ENCODE peak calls at places on chromosome 9, in ten cellular contexts. One of them, this sample, is unnamed.

GRCh38 chr9:131670247-131670681 is 69.6 kb downstream of the RAPGEF1 start:
- DNase-seq in HT1080: no peak
- DNase-seq in amniotic stem cell: no peak
- DNase-seq in globus pallidus: peak
- DNase-seq in GDM1: no peak
- DNase-seq in CD8-positive, alpha-beta memory T cell: no peak
- DNase-seq in occipital lobe: no peak
- DNase-seq in NCI-H1694: no peak
- DNase-seq in NCI-H2081: no peak
- DNase-seq in NCI-H1930: no peak
- DNase-seq in this sample: peak

GRCh38 chr9:19369107-19369506 is 10.9 kb downstream of the RPS6 start:
- DNase-seq in GDM1: no peak
- DNase-seq in NCI-H1694: no peak
- DNase-seq in occipital lobe: no peak
- DNase-seq in HT1080: no peak
- DNase-seq in NCI-H1930: no peak
- DNase-seq in amniotic stem cell: no peak
- DNase-seq in CD8-positive, alpha-beta memory T cell: no peak
- DNase-seq in globus pallidus: no peak
- DNase-seq in NCI-H2081: no peak
- DNase-seq in this sample: no peak

GRCh38 chr9:21789541-21790037 is 12.8 kb upstream of the MTAP start:
- DNase-seq in NCI-H1694: peak
- DNase-seq in NCI-H2081: peak
- DNase-seq in globus pallidus: peak
- DNase-seq in GDM1: peak
- DNase-seq in occipital lobe: peak
- DNase-seq in amniotic stem cell: peak
- DNase-seq in HT1080: peak
- DNase-seq in NCI-H1930: peak
- DNase-seq in CD8-positive, alpha-beta memory T cell: peak
- DNase-seq in this sample: peak

GRCh38 chr9:108333406-108334031 is 522.3 kb downstream of the ACTL7B start:
- DNase-seq in NCI-H1930: no peak
- DNase-seq in amniotic stem cell: no peak
- DNase-seq in HT1080: no peak
- DNase-seq in CD8-positive, alpha-beta memory T cell: no peak
- DNase-seq in GDM1: no peak
- DNase-seq in globus pallidus: no peak
- DNase-seq in NCI-H1694: no peak
- DNase-seq in occipital lobe: no peak
- DNase-seq in NCI-H2081: no peak
- DNase-seq in this sample: no peak

GRCh38 chr9:38278457-38278856 is 114.0 kb upstream of the ALDH1B1 start:
- DNase-seq in NCI-H2081: no peak
- DNase-seq in HT1080: no peak
- DNase-seq in CD8-positive, alpha-beta memory T cell: no peak
- DNase-seq in amniotic stem cell: no peak
- DNase-seq in NCI-H1694: no peak
- DNase-seq in GDM1: no peak
- DNase-seq in globus pallidus: no peak
- DNase-seq in occipital lobe: no peak
- DNase-seq in NCI-H1930: no peak
- DNase-seq in this sample: no peak

GRCh38 chr9:129500166-129500862 is 120.6 kb downstream of the C9orf50 start:
- DNase-seq in NCI-H1694: no peak
- DNase-seq in HT1080: no peak
- DNase-seq in NCI-H2081: no peak
- DNase-seq in occipital lobe: no peak
- DNase-seq in CD8-positive, alpha-beta memory T cell: no peak
- DNase-seq in GDM1: no peak
- DNase-seq in globus pallidus: no peak
- DNase-seq in NCI-H1930: no peak
- DNase-seq in amniotic stem cell: no peak
- DNase-seq in this sample: peak

GRCh38 chr9:36284226-36284625 is 26.0 kb upstream of the GNE start:
- DNase-seq in globus pallidus: no peak
- DNase-seq in NCI-H1930: no peak
- DNase-seq in HT1080: peak
- DNase-seq in NCI-H2081: no peak
- DNase-seq in occipital lobe: no peak
- DNase-seq in CD8-positive, alpha-beta memory T cell: no peak
- DNase-seq in amniotic stem cell: no peak
- DNase-seq in GDM1: no peak
- DNase-seq in NCI-H1694: no peak
- DNase-seq in this sample: no peak

GRCh38 chr9:105242557-105242956 is 1.9 kb upstream of the SLC44A1 start:
- DNase-seq in NCI-H1930: no peak
- DNase-seq in occipital lobe: no peak
- DNase-seq in NCI-H1694: no peak
- DNase-seq in GDM1: no peak
- DNase-seq in CD8-positive, alpha-beta memory T cell: no peak
- DNase-seq in globus pallidus: no peak
- DNase-seq in HT1080: no peak
- DNase-seq in NCI-H2081: no peak
- DNase-seq in amniotic stem cell: no peak
- DNase-seq in this sample: no peak

GRCh38 chr9:87770616-87771015 is 44.7 kb downstream of the CTSL start:
- DNase-seq in occipital lobe: no peak
- DNase-seq in amniotic stem cell: no peak
- DNase-seq in globus pallidus: no peak
- DNase-seq in CD8-positive, alpha-beta memory T cell: no peak
- DNase-seq in NCI-H2081: no peak
- DNase-seq in NCI-H1694: no peak
- DNase-seq in HT1080: no peak
- DNase-seq in GDM1: no peak
- DNase-seq in NCI-H1930: no peak
- DNase-seq in this sample: no peak

GRCh38 chr9:109013678-109014145 is 413 bp upstream of the CTNNAL1 start:
- DNase-seq in NCI-H2081: no peak
- DNase-seq in CD8-positive, alpha-beta memory T cell: no peak
- DNase-seq in GDM1: no peak
- DNase-seq in globus pallidus: no peak
- DNase-seq in NCI-H1694: peak
- DNase-seq in amniotic stem cell: peak
- DNase-seq in HT1080: peak
- DNase-seq in NCI-H1930: no peak
- DNase-seq in occipital lobe: no peak
- DNase-seq in this sample: peak

GRCh38 chr9:127011772-127012171 is 97.2 kb downstream of the RALGPS1 start:
- DNase-seq in NCI-H1930: no peak
- DNase-seq in GDM1: no peak
- DNase-seq in occipital lobe: no peak
- DNase-seq in HT1080: no peak
- DNase-seq in amniotic stem cell: no peak
- DNase-seq in globus pallidus: no peak
- DNase-seq in NCI-H1694: no peak
- DNase-seq in NCI-H2081: no peak
- DNase-seq in CD8-positive, alpha-beta memory T cell: no peak
- DNase-seq in this sample: no peak

This sample was measured in pons.